ENCODE peak calls at places on chromosomes 5 and 9, in four cellular contexts. Y, H, N and D are unnamed samples.

GRCh38 chr9:93186151-93186715 is 2.3 kb downstream of the WNK2 start:
- DNase-seq in Y (no peak), H (no peak), N (no peak), D (no peak)

GRCh38 chr5:6194261-6194875 is 184.0 kb downstream of the MED10 start:
- DNase-seq in Y (no peak), H (no peak), N (no peak), D (no peak)

GRCh38 chr9:134365791-134366222 is 39.6 kb downstream of the RXRA start:
- DNase-seq in Y (peak), H (no peak), N (no peak), D (peak)

GRCh38 chr9:123825337-123825736 is 104.6 kb downstream of the DENND1A start:
- DNase-seq in Y (peak), H (no peak), N (peak), D (no peak)

GRCh38 chr5:150605546-150605945 is 34.9 kb upstream of the SYNPO start:
- DNase-seq in Y (no peak), H (no peak), N (peak), D (no peak)

GRCh38 chr5:5483880-5484595 is 61.6 kb downstream of the ICE1 start:
- DNase-seq in Y (no peak), H (no peak), N (no peak), D (no peak)

GRCh38 chr9:86389648-86390047 is 35.4 kb upstream of the TUT7 start:
- DNase-seq in Y (no peak), H (no peak), N (no peak), D (no peak)

GRCh38 chr9:122444366-122444765 is 33.4 kb downstream of the OR1J1 start:
- DNase-seq in Y (no peak), H (no peak), N (no peak), D (no peak)

GRCh38 chr5:39226100-39226451 is 6.7 kb upstream of the FYB1 start:
- DNase-seq in Y (no peak), H (no peak), N (no peak), D (no peak)

GRCh38 chr5:134541736-134542376 is 16.4 kb downstream of the JADE2 start:
- DNase-seq in Y (peak), H (no peak), N (no peak), D (peak)

GRCh38 chr5:157267025-157267424 is 1.1 kb downstream of the CYFIP2 start:
- DNase-seq in Y (no peak), H (no peak), N (no peak), D (no peak)

GRCh38 chr5:10981927-10982326 is 220.9 kb upstream of the DAP start:
- DNase-seq in Y (no peak), H (no peak), N (no peak), D (no peak)

GRCh38 chr9:35844628-35845301 is 15.7 kb downstream of the TMEM8B start:
- DNase-seq in Y (no peak), H (peak), N (no peak), D (no peak)

GRCh38 chr5:37187465-37187977 is 61.7 kb downstream of the CPLANE1 start:
- DNase-seq in Y (no peak), H (no peak), N (no peak), D (no peak)

GRCh38 chr9:28774433-28775029 is 1201.2 kb upstream of the C9orf72 start:
- DNase-seq in Y (no peak), H (no peak), N (peak), D (no peak)

GRCh38 chr5:96407441-96407840 is 25.6 kb downstream of the PCSK1 start:
- DNase-seq in Y (no peak), H (no peak), N (no peak), D (no peak)

GRCh38 chr5:167578977-167579700 is 712.3 kb upstream of the WWC1 start:
- DNase-seq in Y (no peak), H (no peak), N (no peak), D (no peak)

GRCh38 chr9:82467478-82467877 is 478.9 kb downstream of the SPATA31D1 start:
- DNase-seq in Y (no peak), H (no peak), N (no peak), D (no peak)

GRCh38 chr5:32259033-32259432 is 53.7 kb downstream of the MTMR12 start:
- DNase-seq in Y (no peak), H (no peak), N (no peak), D (no peak)

GRCh38 chr5:168818586-168818985 is 239.4 kb upstream of the PANK3 start:
- DNase-seq in Y (no peak), H (no peak), N (no peak), D (no peak)

GRCh38 chr9:109101810-109102209 is 17.9 kb downstream of the TMEM245 start:
- DNase-seq in Y (no peak), H (peak), N (no peak), D (no peak)

GRCh38 chr5:150206076-150206779 is 16.4 kb downstream of the SLC6A7 start:
- DNase-seq in Y (no peak), H (no peak), N (no peak), D (no peak)

GRCh38 chr9:90870646-90871326 is 69.2 kb downstream of the SYK start:
- DNase-seq in Y (peak), H (peak), N (peak), D (no peak)

GRCh38 chr5:66828551-66829421 is 232.6 kb downstream of the MAST4 start:
- DNase-seq in Y (no peak), H (no peak), N (peak), D (peak)

GRCh38 chr5:137040641-137041340 is 458.3 kb downstream of the SPOCK1 start:
- DNase-seq in Y (no peak), H (no peak), N (no peak), D (no peak)

GRCh38 chr5:163407034-163407652 is 30.3 kb upstream of the CCNG1 start:
- DNase-seq in Y (no peak), H (peak), N (no peak), D (no peak)

GRCh38 chr5:19853616-19854240 is 134.3 kb downstream of the CDH18 start:
- DNase-seq in Y (no peak), H (no peak), N (no peak), D (no peak)

GRCh38 chr9:124261787-124262595 is 4.2 kb downstream of the NEK6 start:
- DNase-seq in Y (no peak), H (no peak), N (no peak), D (no peak)

GRCh38 chr9:130852801-130853200 is 17.7 kb downstream of the ABL1 start:
- DNase-seq in Y (no peak), H (no peak), N (no peak), D (no peak)
- TF ChIP-seq ESRRA in Y (no peak), H (no peak), N (no peak), D (no peak)

GRCh38 chr5:93609756-93610155 is 26.7 kb downstream of the NR2F1 start:
- DNase-seq in Y (no peak), H (no peak), N (no peak), D (no peak)
- TF ChIP-seq CBFB in Y (no peak), H (no peak), N (no peak), D (no peak)

DNA sequence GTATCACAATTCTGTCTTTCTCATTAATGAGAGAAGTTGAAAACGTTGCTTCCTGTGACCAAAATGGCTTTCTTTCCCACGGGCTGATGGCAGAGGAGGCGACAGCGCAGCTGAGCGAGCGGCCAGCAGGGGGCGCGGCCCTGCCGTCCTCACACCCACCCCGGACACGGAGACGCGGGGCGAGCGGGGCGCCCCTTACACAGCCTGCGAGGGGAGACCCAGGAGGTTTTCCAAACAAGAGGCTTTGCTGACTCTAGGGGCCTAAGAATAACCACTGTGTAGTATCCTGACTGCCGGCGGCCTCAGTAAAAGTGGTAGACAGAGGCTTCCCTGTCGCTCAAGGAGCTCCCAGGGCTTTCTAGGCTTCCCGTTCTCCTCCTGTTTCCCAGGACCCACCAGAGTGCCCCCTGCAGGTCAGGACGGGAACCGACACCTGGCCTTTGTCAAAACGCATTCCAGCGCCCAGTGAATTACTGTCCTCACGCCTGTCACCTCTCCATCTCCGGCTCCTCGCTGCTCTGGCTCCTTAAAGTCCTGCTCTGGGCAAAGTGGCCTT is 27.3 kb upstream of the FGF1 start:
- DNase-seq in Y (peak), H (peak), N (peak), D (peak)
- TF ChIP-seq ESRRA in Y (peak), H (no peak), N (no peak), D (no peak)

GRCh38 chr5:35331941-35332340 is 101.7 kb upstream of the PRLR start:
- DNase-seq in Y (no peak), H (no peak), N (no peak), D (no peak)

GRCh38 chr5:35333366-35333765 is 103.1 kb upstream of the PRLR start:
- DNase-seq in Y (no peak), H (no peak), N (no peak), D (no peak)

GRCh38 chr5:35335752-35336151 is 105.5 kb upstream of the PRLR start:
- DNase-seq in Y (no peak), H (no peak), N (no peak), D (no peak)

GRCh38 chr5:35337332-35338168 is 107.3 kb upstream of the PRLR start:
- DNase-seq in Y (no peak), H (no peak), N (no peak), D (no peak)

DNA sequence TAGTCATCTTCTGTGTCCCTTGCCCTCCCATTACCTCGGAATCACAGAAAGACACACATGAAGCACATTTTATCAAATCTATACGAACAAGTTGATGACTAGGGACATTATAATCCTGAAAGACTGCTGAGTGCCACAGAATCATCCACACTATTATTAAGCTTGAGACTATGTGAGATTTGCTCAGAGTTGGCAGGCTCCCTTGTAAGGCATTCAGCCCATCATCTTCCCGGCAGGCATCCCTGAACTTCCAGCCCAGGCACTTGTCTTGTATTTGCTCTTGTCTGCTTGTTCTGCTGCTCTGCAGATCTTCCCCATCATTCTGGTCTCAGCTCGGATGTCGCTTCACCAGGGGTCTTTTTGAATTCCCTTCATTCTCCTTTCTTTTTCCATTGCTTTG is 102.3 kb upstream of the PRLR start:
- DNase-seq in Y (no peak), H (no peak), N (no peak), D (no peak)
- TF ChIP-seq CBFB in Y (no peak), H (no peak), N (no peak), D (no peak)

GRCh38 chr5:180820788-180821321 is 18.2 kb upstream of the MGAT1 start:
- DNase-seq in Y (no peak), H (no peak), N (no peak), D (no peak)

GRCh38 chr5:180818942-180819341 is 16.3 kb upstream of the MGAT1 start:
- DNase-seq in Y (no peak), H (no peak), N (no peak), D (no peak)

GRCh38 chr5:180823938-180824629 is 21.5 kb upstream of the MGAT1 start:
- DNase-seq in Y (no peak), H (no peak), N (no peak), D (no peak)

GRCh38 chr5:180823346-180823745 is 20.7 kb upstream of the MGAT1 start:
- DNase-seq in Y (no peak), H (no peak), N (no peak), D (no peak)

GRCh38 chr5:180821538-180821937 is 18.9 kb upstream of the MGAT1 start:
- DNase-seq in Y (no peak), H (no peak), N (no peak), D (no peak)
- TF ChIP-seq ESRRA in Y (no peak), H (no peak), N (no peak), D (no peak)

GRCh38 chr5:69341520-69342161 is 9.0 kb upstream of the CCDC125 start:
- DNase-seq in Y (no peak), H (no peak), N (no peak), D (no peak)
- TF ChIP-seq CBFB in Y (no peak), H (no peak), N (no peak), D (no peak)

DNA sequence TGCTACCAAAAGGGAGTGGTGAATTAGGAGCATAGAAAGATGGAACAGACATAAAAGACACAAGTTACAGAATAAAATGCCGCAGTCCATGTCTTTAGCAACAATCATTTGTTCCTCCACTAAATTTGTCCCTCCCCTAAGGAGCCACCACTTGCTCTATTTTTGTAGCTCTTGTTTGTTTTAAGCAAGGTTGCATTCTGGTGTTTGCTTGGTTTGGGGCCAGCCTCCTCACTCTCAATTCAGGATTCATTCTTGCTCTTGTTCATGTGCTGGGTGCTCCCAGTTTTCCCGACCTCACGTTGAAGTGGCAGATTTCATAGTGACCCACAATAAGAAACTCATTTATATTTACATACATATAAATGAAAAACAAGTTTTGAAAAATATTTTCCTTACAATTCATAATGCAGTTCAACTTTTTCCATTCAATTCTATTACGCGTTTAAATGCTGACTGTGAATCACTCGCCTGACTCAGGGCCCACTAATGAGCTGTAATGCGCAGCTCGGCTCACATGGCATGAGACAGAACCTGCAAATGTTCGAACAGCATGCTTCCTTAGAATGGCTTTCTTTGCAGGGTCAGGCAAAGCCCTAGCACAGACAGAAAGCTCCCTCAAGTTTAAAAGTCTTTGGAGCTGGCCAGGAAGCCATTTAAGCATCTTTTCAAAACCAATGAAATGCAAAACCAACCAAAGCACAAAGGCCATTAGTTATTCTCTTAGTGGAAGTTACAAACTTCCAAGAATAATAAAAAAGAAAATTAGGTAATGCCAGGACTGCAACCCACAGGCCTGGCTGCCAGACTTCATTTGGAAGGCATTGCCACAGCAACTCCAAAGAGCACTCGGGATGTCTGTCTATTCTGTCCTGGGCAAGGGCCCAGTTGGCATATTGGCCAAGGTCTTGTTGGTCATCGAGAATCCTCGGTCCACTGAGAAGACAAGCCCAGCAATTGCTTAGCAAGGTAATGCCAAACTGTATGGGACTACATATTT is 41.7 kb downstream of the RETREG1 start:
- DNase-seq in Y (no peak), H (no peak), N (no peak), D (no peak)
- TF ChIP-seq ESRRA in Y (no peak), H (no peak), N (no peak), D (no peak)

GRCh38 chr5:98630621-98631020 is 142.8 kb upstream of the RGMB start:
- DNase-seq in Y (no peak), H (no peak), N (no peak), D (no peak)

GRCh38 chr5:98627121-98627520 is 146.3 kb upstream of the RGMB start:
- DNase-seq in Y (no peak), H (no peak), N (no peak), D (no peak)

GRCh38 chr5:98635631-98636030 is 137.8 kb upstream of the RGMB start:
- DNase-seq in Y (no peak), H (no peak), N (no peak), D (no peak)

GRCh38 chr5:98631311-98632054 is 142.0 kb upstream of the RGMB start:
- DNase-seq in Y (no peak), H (no peak), N (no peak), D (no peak)
- TF ChIP-seq CBFB in Y (no peak), H (no peak), N (no peak), D (no peak)

DNA sequence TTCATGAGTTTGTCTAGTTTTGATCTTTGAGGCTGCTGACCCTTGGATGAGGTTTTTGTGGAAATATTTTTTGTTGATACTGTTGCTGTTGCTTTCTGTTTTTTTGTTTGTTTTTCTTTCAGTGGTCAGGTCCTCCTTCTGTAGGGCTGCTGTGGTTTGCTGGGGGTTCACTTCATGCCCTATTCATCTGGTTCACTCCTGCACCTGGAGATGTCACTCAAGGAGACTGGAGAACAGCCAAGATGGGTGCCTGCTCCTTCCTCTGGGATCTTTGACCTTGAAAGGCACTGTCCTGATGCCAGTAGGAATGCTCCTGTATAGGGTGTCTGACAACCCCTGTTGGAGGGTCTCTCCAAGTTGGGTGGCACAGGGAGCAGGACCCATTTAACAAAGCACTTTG is 66.9 kb upstream of the ACTBL2 start:
- DNase-seq in Y (no peak), H (no peak), N (no peak), D (no peak)
- TF ChIP-seq ESRRA in Y (no peak), H (no peak), N (no peak), D (no peak)